ENCODE peak calls at places on chromosomes 3 and 15, in four cellular contexts. Y is ELF-1, I is AG08396, L is GDM1. V is an unnamed sample.
A peak's percentile ranks its signal among the peaks of the same experiment; 100 is the strongest.

GRCh38 chr15:27844018-27844666 is 255.0 kb downstream of the OCA2 start:
- DNase-seq in Y (peak; percentile 17), I (peak; percentile 55), L (no peak), V (no peak)

GRCh38 chr3:131688370-131688769 is 185.6 kb upstream of the MRPL3 start:
- DNase-seq in Y (no peak), I (no peak), L (no peak), V (no peak)

GRCh38 chr3:168678730-168679129 is 583.0 kb upstream of the GOLIM4 start:
- DNase-seq in Y (no peak), I (no peak), L (no peak), V (no peak)

GRCh38 chr3:44100298-44100695 is 141.4 kb upstream of the TOPAZ1 start:
- DNase-seq in Y (no peak), I (no peak), L (no peak), V (no peak)

GRCh38 chr3:134846943-134847342 is 51.9 kb downstream of the EPHB1 start:
- DNase-seq in Y (peak; percentile 83), I (peak; percentile 79), L (no peak), V (no peak)

GRCh38 chr3:123883111-123883510 is 1.0 kb downstream of the MYLK start:
- DNase-seq in Y (no peak), I (no peak), L (no peak), V (no peak)

GRCh38 chr3:142022381-142022780 is 127.0 kb downstream of the TFDP2 start:
- DNase-seq in Y (no peak), I (no peak), L (peak; percentile 53), V (no peak)

GRCh38 chr15:80199869-80200268 is 47.1 kb downstream of the FAH start:
- DNase-seq in Y (no peak), I (no peak), L (no peak), V (no peak)

GRCh38 chr3:67790043-67790442 is 135.6 kb upstream of the SUCLG2 start:
- DNase-seq in Y (peak; percentile 71), I (peak; percentile 45), L (peak; percentile 31), V (no peak)

GRCh38 chr3:179108091-179108490 is 36.5 kb upstream of the ZMAT3 start:
- DNase-seq in Y (no peak), I (peak; percentile 12), L (no peak), V (no peak)

GRCh38 chr3:134419214-134419965 is 45.1 kb upstream of the AMOTL2 start:
- DNase-seq in Y (no peak), I (no peak), L (no peak), V (no peak)

GRCh38 chr15:70524470-70524869 is 238.9 kb downstream of the UACA start:
- DNase-seq in Y (no peak), I (no peak), L (no peak), V (no peak)

GRCh38 chr15:75325922-75326321 is 9.9 kb upstream of the COMMD4 start:
- DNase-seq in Y (no peak), I (no peak), L (no peak), V (no peak)

GRCh38 chr15:42331235-42331634 is 28.1 kb upstream of the CAPN3 start:
- DNase-seq in Y (no peak), I (no peak), L (no peak), V (no peak)

GRCh38 chr15:20341901-20342605 is 199.5 kb downstream of the GOLGA6L6 start:
- DNase-seq in Y (peak; percentile 6), I (no peak), L (no peak), V (no peak)

GRCh38 chr15:93882779-93883178 is 348.6 kb upstream of the MCTP2 start:
- DNase-seq in Y (no peak), I (no peak), L (no peak), V (no peak)

GRCh38 chr3:26438325-26438940 is 184.1 kb upstream of the LRRC3B start:
- DNase-seq in Y (no peak), I (no peak), L (no peak), V (no peak)

GRCh38 chr3:180036678-180037455 is at the start of gene PEX5L:
- DNase-seq in Y (peak; percentile 90), I (peak; percentile 80), L (peak; percentile 4), V (peak; percentile 90)

GRCh38 chr15:78800189-78800588 is 11.1 kb downstream of the ADAMTS7 start:
- DNase-seq in Y (peak; percentile 49), I (no peak), L (no peak), V (no peak)

GRCh38 chr15:61318802-61319201 is 89.7 kb upstream of the RORA start:
- DNase-seq in Y (no peak), I (no peak), L (no peak), V (no peak)

GRCh38 chr3:96900059-96900458 is 85.7 kb downstream of the EPHA6 start:
- DNase-seq in Y (no peak), I (no peak), L (no peak), V (no peak)

GRCh38 chr3:119524931-119525662 is 26.8 kb downstream of the TIMMDC1 start:
- DNase-seq in Y (no peak), I (no peak), L (no peak), V (no peak)

GRCh38 chr3:172918165-172918564 is 167.6 kb downstream of the ECT2 start:
- DNase-seq in Y (no peak), I (peak; percentile 3), L (no peak), V (peak; percentile 56)

GRCh38 chr3:189117087-189117486 is 54.7 kb upstream of the TPRG1 start:
- DNase-seq in Y (no peak), I (no peak), L (no peak), V (no peak)

GRCh38 chr15:85312925-85313324 is 67.5 kb upstream of the AKAP13 start:
- DNase-seq in Y (no peak), I (peak; percentile 18), L (no peak), V (no peak)

GRCh38 chr3:105823149-105823866 is 45.5 kb downstream of the CBLB start:
- DNase-seq in Y (no peak), I (peak; percentile 64), L (no peak), V (no peak)

GRCh38 chr3:147423601-147424324 is 14.6 kb downstream of the ZIC1 start:
- DNase-seq in Y (no peak), I (peak; percentile 7), L (no peak), V (no peak)

GRCh38 chr3:112042842-112043280 is 8.3 kb downstream of the TMPRSS7 start:
- DNase-seq in Y (no peak), I (no peak), L (no peak), V (peak; percentile 98)

GRCh38 chr15:67116742-67117141 is 51.3 kb downstream of the SMAD3 start:
- DNase-seq in Y (no peak), I (no peak), L (no peak), V (no peak)

GRCh38 chr3:27666708-27667107 is 55.4 kb downstream of the EOMES start:
- DNase-seq in Y (peak; percentile 62), I (peak; percentile 44), L (peak; percentile 70), V (no peak)

GRCh38 chr3:14057701-14058100 is 67.0 kb downstream of the CHCHD4 start:
- DNase-seq in Y (peak; percentile 10), I (no peak), L (no peak), V (no peak)

GRCh38 chr3:181700168-181701087 is 11.3 kb upstream of the SOX2 start:
- DNase-seq in Y (peak; percentile 85), I (peak; percentile 83), L (peak; percentile 54), V (peak; percentile 66)

V was measured in NCI-H1930.